ENCODE peak calls at places on chromosomes 1 and 21, in four cellular contexts. S is activated naive CD8-positive, alpha-beta T cell treated with anti-CD3 and anti-CD28 coated beads, Interleukin-2, amount 50 U/mL, for 24 hours; D is EL; H is GM12864. X is an unnamed sample.

GRCh38 chr1:156608036-156608674 is 6.9 kb upstream of the GPATCH4 start:
- DNase-seq in H (no peak), D (peak), S (peak), X (no peak)

GRCh38 chr1:183195146-183195571 is 9.1 kb downstream of the LAMC2 start:
- DNase-seq in H (peak), S (no peak), D (peak), X (no peak)

GRCh38 chr1:231200417-231201031 is 38.7 kb downstream of the TRIM67 start:
- DNase-seq in H (no peak), D (peak), S (no peak), X (no peak)

GRCh38 chr21:35565204-35565611 is 495.1 kb downstream of the SETD4 start:
- DNase-seq in H (no peak), S (no peak), D (peak), X (no peak)

GRCh38 chr1:153364181-153364580 is 6.5 kb downstream of the S100A9 start:
- DNase-seq in H (no peak), S (no peak), D (no peak), X (no peak)

GRCh38 chr21:43262427-43262826 is 93.6 kb downstream of the CRYAA start:
- DNase-seq in S (no peak), D (peak), H (no peak), X (peak)

GRCh38 chr1:23528245-23528978 is 2.6 kb downstream of the E2F2 start:
- DNase-seq in H (peak), S (peak), D (peak), X (peak)

GRCh38 chr1:93616996-93617669 is 64.5 kb downstream of the BCAR3 start:
- DNase-seq in D (no peak), H (no peak), S (no peak), X (no peak)

GRCh38 chr21:42527127-42527488 is 13.5 kb downstream of the SLC37A1 start:
- DNase-seq in S (no peak), H (no peak), D (no peak), X (no peak)

GRCh38 chr1:22731924-22732522 is 21.4 kb downstream of the EPHB2 start:
- DNase-seq in S (no peak), H (no peak), D (no peak), X (peak)

GRCh38 chr1:197195100-197195499 is 48.6 kb upstream of the ASPM start:
- DNase-seq in D (peak), H (no peak), S (no peak), X (no peak)

GRCh38 chr1:8663915-8664331 is 153.5 kb downstream of the RERE start:
- DNase-seq in H (no peak), D (no peak), S (no peak), X (no peak)

GRCh38 chr1:59631561-59631960 is 183.2 kb upstream of the HOOK1 start:
- DNase-seq in S (no peak), D (no peak), H (no peak), X (no peak)

GRCh38 chr1:114344656-114345055 is 166.3 kb downstream of the TRIM33 start:
- DNase-seq in D (no peak), H (no peak), S (no peak), X (no peak)

GRCh38 chr21:29568020-29568419 is 269.3 kb downstream of the BACH1 start:
- DNase-seq in H (no peak), S (no peak), D (no peak), X (no peak)

GRCh38 chr1:164562947-164563346 is 4.0 kb downstream of the PBX1 start:
- DNase-seq in S (no peak), H (no peak), D (no peak), X (no peak)

GRCh38 chr1:247131236-247131635 is 27.1 kb upstream of the ZNF669 start:
- DNase-seq in D (no peak), H (no peak), S (no peak), X (no peak)

GRCh38 chr1:39369568-39369967 is 121.9 kb upstream of the BMP8A start:
- DNase-seq in S (no peak), H (no peak), D (no peak), X (no peak)

GRCh38 chr1:46411601-46412341 is 17.7 kb downstream of the FAAH start:
- DNase-seq in H (no peak), D (no peak), S (peak), X (no peak)

GRCh38 chr1:20187813-20188454 is 1.6 kb upstream of the PLA2G2C start:
- DNase-seq in S (no peak), D (no peak), H (no peak), X (no peak)

GRCh38 chr1:246647113-246647512 is 77.1 kb upstream of the SCCPDH start:
- DNase-seq in S (no peak), D (peak), H (no peak), X (peak)

GRCh38 chr1:107844009-107844408 is 121.0 kb downstream of the VAV3 start:
- DNase-seq in S (no peak), H (no peak), D (no peak), X (no peak)

GRCh38 chr1:193479187-193479586 is 292.8 kb upstream of the B3GALT2 start:
- DNase-seq in S (peak), H (peak), D (no peak), X (peak)

GRCh38 chr21:41582298-41582840 is 74.4 kb upstream of the TMPRSS2 start:
- DNase-seq in H (no peak), S (no peak), D (no peak), X (no peak)

GRCh38 chr1:244231193-244231571 is 180.1 kb downstream of the ZBTB18 start:
- DNase-seq in S (no peak), H (no peak), D (peak), X (no peak)

GRCh38 chr1:190477687-190478192 is at the start of gene BRINP3:
- DNase-seq in S (no peak), H (no peak), D (no peak), X (no peak)

GRCh38 chr21:37787456-37787855 is 128.8 kb downstream of the KCNJ6 start:
- DNase-seq in S (no peak), H (no peak), D (peak), X (no peak)

GRCh38 chr1:26285366-26286063 is 5.6 kb downstream of the SH3BGRL3 start:
- DNase-seq in D (peak), H (no peak), S (peak), X (peak)

GRCh38 chr1:90711696-90712095 is 5.4 kb downstream of the BARHL2 start:
- DNase-seq in H (no peak), D (no peak), S (no peak), X (no peak)

GRCh38 chr1:41511239-41511540 is 26.7 kb upstream of the EDN2 start:
- DNase-seq in S (no peak), H (no peak), D (no peak), X (no peak)

GRCh38 chr21:41358193-41359166 is 3.3 kb upstream of the MX2 start:
- DNase-seq in S (no peak), D (no peak), H (no peak), X (no peak)

GRCh38 chr1:153775432-153776311 is 465 bp downstream of the SLC27A3 start:
- DNase-seq in S (peak), H (no peak), D (peak), X (peak)

GRCh38 chr1:64499966-64500365 is 30.0 kb downstream of the CACHD1 start:
- DNase-seq in S (no peak), D (no peak), H (no peak), X (no peak)

GRCh38 chr1:197399691-197400521 is 131.9 kb downstream of the CRB1 start:
- DNase-seq in D (peak), H (peak), S (no peak), X (no peak)

GRCh38 chr1:36136535-36136934 is 11.5 kb upstream of the COL8A2 start:
- DNase-seq in S (no peak), H (no peak), D (peak), X (no peak)